ENCODE peak calls at places on chromosomes 1 and 21, in eight cellular contexts. E is uterus, U is ovary, Q is Panc1, K is NT2/D1, R is fibroblast of lung, Y is HAP-1, X is heart left ventricle. D is an unnamed sample. For H3K27me3, the result is how much of the 10 kb centered on the place peaks cover.

GRCh38 chr1:67766117-67766978 is 66.9 kb downstream of the GNG12 start:
- DNase-seq in E (peak), U (peak), Q (no peak), K (no peak), R (peak), Y (peak), X (no peak), D (peak)

GRCh38 chr21:43208561-43209332 is 39.9 kb downstream of the CRYAA start:
- DNase-seq in E (peak), U (peak), Q (no peak), K (no peak), R (no peak), Y (no peak), X (peak), D (no peak)

GRCh38 chr1:65395887-65396612 is 24.4 kb upstream of the LEPR start:
- DNase-seq in E (no peak), U (no peak), Q (no peak), K (peak), R (no peak), Y (no peak), X (no peak), D (no peak)

GRCh38 chr1:228007054-228007800 is 429 bp downstream of the WNT3A start:
- DNase-seq in E (no peak), U (peak), Q (no peak), K (no peak), R (no peak), Y (no peak), X (no peak), D (no peak)

GRCh38 chr1:55124470-55124869 is 85.1 kb downstream of the PCSK9 start:
- DNase-seq in E (no peak), U (no peak), Q (no peak), K (no peak), R (no peak), Y (no peak), X (no peak), D (no peak)

GRCh38 chr1:29453502-29454240 is 217.3 kb downstream of the PTPRU start:
- DNase-seq in E (no peak), U (no peak), Q (peak), K (peak), R (peak), Y (peak), X (no peak), D (peak)

GRCh38 chr1:25909062-25909461 is 2.8 kb upstream of the STMN1 start:
- DNase-seq in E (no peak), U (no peak), Q (no peak), K (no peak), R (no peak), Y (no peak), X (no peak), D (no peak)

GRCh38 chr1:33137800-33138199 is 44.0 kb downstream of the TRIM62 start:
- DNase-seq in E (no peak), U (peak), Q (no peak), K (no peak), R (peak), Y (peak), X (no peak), D (peak)

GRCh38 chr1:31183927-31184554 is 55.6 kb downstream of the NKAIN1 start:
- DNase-seq in E (no peak), U (no peak), Q (no peak), K (peak), R (peak), Y (peak), X (no peak), D (peak)

GRCh38 chr1:205240118-205240517 is 12.4 kb downstream of the TMCC2 start:
- DNase-seq in E (no peak), U (peak), Q (no peak), K (no peak), R (peak), Y (no peak), X (no peak), D (no peak)

GRCh38 chr1:154502066-154502741 is at the start of the genes SHE and TDRD10:
- DNase-seq in E (peak), U (peak), Q (no peak), K (no peak), R (no peak), Y (no peak), X (peak), D (no peak)

GRCh38 chr1:18581420-18581880 is 49.2 kb upstream of the PAX7 start:
- DNase-seq in E (no peak), U (no peak), Q (no peak), K (no peak), R (no peak), Y (peak), X (no peak), D (peak)

GRCh38 chr1:12080773-12081556 is 17.9 kb downstream of the TNFRSF8 start:
- DNase-seq in E (no peak), U (no peak), Q (no peak), K (no peak), R (no peak), Y (no peak), X (no peak), D (no peak)

GRCh38 chr1:22562584-22563551 is at the start of gene EPHA8:
- DNase-seq in E (no peak), U (no peak), Q (no peak), K (no peak), R (no peak), Y (no peak), X (no peak), D (no peak)
- H3K27me3 ChIP-seq in E (under half), U (under half), Q (under half), K (under half), R (under half), Y (under half), X (under half), D (under half)

GRCh38 chr1:1059494-1060280 is 14.4 kb downstream of the RNF223 start:
- DNase-seq in E (peak), U (peak), Q (no peak), K (no peak), R (peak), Y (peak), X (peak), D (peak)
- H3K27me3 ChIP-seq in E (under half), U (under half), Q (under half), K (under half), R (under half), Y (under half), X (half or more), D (half or more)

GRCh38 chr1:35573198-35573775 is at the start of gene TFAP2E:
- DNase-seq in E (no peak), U (no peak), Q (no peak), K (no peak), R (peak), Y (no peak), X (no peak), D (peak)
- H3K27me3 ChIP-seq in E (under half), U (under half), Q (under half), K (half or more), R (under half), Y (under half), X (under half), D (under half)

GRCh38 chr1:232557661-232558260 is 72.2 kb downstream of the SIPA1L2 start:
- DNase-seq in E (no peak), U (no peak), Q (no peak), K (no peak), R (no peak), Y (no peak), X (no peak), D (no peak)

GRCh38 chr1:232558974-232559373 is 71.0 kb downstream of the SIPA1L2 start:
- DNase-seq in E (no peak), U (no peak), Q (no peak), K (peak), R (no peak), Y (no peak), X (no peak), D (no peak)

GRCh38 chr1:232556336-232556735 is 73.6 kb downstream of the SIPA1L2 start:
- DNase-seq in E (no peak), U (no peak), Q (no peak), K (no peak), R (no peak), Y (no peak), X (no peak), D (no peak)

GRCh38 chr1:232555581-232556189 is 74.2 kb downstream of the SIPA1L2 start:
- DNase-seq in E (no peak), U (no peak), Q (no peak), K (peak), R (no peak), Y (peak), X (no peak), D (no peak)

GRCh38 chr1:232557096-232557495 is 72.8 kb downstream of the SIPA1L2 start:
- DNase-seq in E (no peak), U (no peak), Q (no peak), K (no peak), R (no peak), Y (no peak), X (no peak), D (no peak)
- H3K27me3 ChIP-seq in E (under half), U (under half), Q (under half), K (under half), R (under half), Y (under half), X (under half), D (under half)

GRCh38 chr1:6450005-6450450 is 15.9 kb downstream of the TNFRSF25 start:
- DNase-seq in E (no peak), U (no peak), Q (no peak), K (no peak), R (no peak), Y (no peak), X (no peak), D (no peak)
- H3K27me3 ChIP-seq in E (under half), U (under half), Q (under half), K (under half), R (under half), Y (half or more), X (half or more), D (half or more)

GRCh38 chr1:10935724-10936123 is 76.7 kb upstream of the TARDBP start:
- DNase-seq in E (no peak), U (no peak), Q (no peak), K (no peak), R (no peak), Y (no peak), X (peak), D (no peak)
- H3K27me3 ChIP-seq in E (under half), U (under half), Q (under half), K (under half), R (under half), Y (under half), X (under half), D (under half)

DNA sequence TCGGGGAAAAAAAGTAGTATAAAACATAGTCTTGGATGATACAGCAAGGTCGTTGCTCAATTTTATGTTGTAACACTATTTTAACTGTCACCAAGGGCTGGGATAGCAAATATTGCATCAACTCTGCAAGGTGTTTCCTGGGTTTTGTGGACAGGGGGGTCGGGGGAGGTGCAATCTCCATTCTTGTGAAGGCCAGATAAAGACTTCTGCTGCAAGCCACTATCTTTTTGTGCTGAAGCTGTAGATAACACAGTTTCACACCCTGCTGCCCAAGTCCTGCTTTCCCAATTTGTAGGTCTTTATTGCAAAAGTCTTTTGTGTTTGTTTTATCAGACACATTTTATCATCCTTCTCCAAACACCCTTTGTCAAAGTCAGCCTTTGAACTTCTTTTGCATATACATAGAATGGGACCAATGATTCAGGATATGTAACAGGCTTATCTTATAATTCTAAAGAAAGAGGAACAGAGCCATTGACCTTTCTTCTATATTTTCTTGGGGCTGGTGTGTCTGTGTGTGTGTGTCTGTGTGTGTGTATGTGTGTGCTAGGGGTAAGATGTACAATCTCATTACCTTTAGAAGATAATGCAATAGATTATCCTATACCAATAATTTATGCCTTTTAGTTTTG is 140.6 kb downstream of the RUNX1 start:
- DNase-seq in E (peak), U (no peak), Q (no peak), K (no peak), R (peak), Y (peak), X (no peak), D (no peak)
- H3K27me3 ChIP-seq in E (under half), U (under half), Q (under half), K (under half), R (under half), Y (under half), X (under half), D (under half)

GRCh38 chr21:33149166-33149565 is 79.2 kb downstream of the OLIG1 start:
- DNase-seq in E (no peak), U (no peak), Q (no peak), K (no peak), R (no peak), Y (no peak), X (no peak), D (no peak)
- H3K27me3 ChIP-seq in E (under half), U (under half), Q (under half), K (under half), R (under half), Y (under half), X (under half), D (half or more)

GRCh38 chr1:168447871-168448270 is 95.9 kb downstream of the XCL2 start:
- DNase-seq in E (no peak), U (no peak), Q (no peak), K (no peak), R (no peak), Y (no peak), X (no peak), D (no peak)
- H3K27me3 ChIP-seq in E (under half), U (under half), Q (under half), K (under half), R (under half), Y (under half), X (under half), D (under half)

DNA sequence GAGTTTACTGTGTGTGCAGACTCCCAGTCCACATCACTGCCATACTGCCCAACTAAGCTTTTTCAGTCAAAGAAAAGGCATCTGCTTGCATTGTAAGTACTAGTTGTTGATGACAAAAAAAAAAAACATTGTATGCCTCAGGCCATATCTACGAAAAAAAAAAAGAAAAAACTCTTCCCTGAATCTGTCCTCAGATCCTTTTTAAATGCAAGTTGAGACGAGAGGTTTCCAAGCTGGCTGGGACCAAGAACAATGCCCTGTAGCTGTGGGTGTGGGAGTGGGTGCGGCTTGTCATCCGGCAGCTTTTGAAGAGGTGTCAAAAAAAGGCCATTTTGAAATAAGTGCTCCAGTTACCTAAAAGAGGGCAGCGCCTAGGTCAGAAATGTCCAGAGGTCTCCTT is 29.2 kb upstream of the HHAT start:
- DNase-seq in E (no peak), U (no peak), Q (no peak), K (peak), R (no peak), Y (peak), X (no peak), D (no peak)
- H3K27me3 ChIP-seq in E (under half), U (under half), Q (under half), K (under half), R (under half), Y (under half), X (under half), D (under half)